ENCODE peak calls at places on chromosomes 13 and 19, in eight cellular contexts. C is cardiac fibroblast, T is adrenal gland, Y is T-cell, P is psoas muscle, I is erythroblast, A is A549, K is colonic mucosa. O is an unnamed sample.

GRCh38 chr13:21047591-21048282 is 13.6 kb downstream of the LATS2 start:
- DNase-seq in P (no peak), K (peak), Y (no peak), C (no peak), A (no peak), T (peak), I (no peak), O (no peak)

GRCh38 chr13:108787709-108788394 is 158.4 kb downstream of the MYO16 start:
- DNase-seq in C (no peak), K (no peak), A (no peak), T (no peak), I (no peak), P (no peak), Y (no peak), O (no peak)

GRCh38 chr19:42178791-42179500 is 38.5 kb downstream of the DEDD2 start:
- DNase-seq in P (no peak), K (no peak), Y (no peak), C (no peak), A (peak), I (peak), T (no peak), O (no peak)

GRCh38 chr19:11420894-11421606 is 1.9 kb upstream of the RGL3 start:
- DNase-seq in P (peak), T (no peak), Y (no peak), I (no peak), A (no peak), K (peak), C (no peak), O (no peak)

GRCh38 chr19:30664358-30665058 is 292.3 kb downstream of the ZNF536 start:
- DNase-seq in T (peak), K (no peak), C (peak), Y (no peak), I (no peak), P (no peak), A (peak), O (no peak)

GRCh38 chr19:14632286-14632685 is 42.4 kb downstream of the ADGRE3 start:
- DNase-seq in T (no peak), Y (no peak), K (peak), C (peak), I (peak), P (no peak), A (peak), O (peak)

GRCh38 chr19:41753936-41754529 is 1.3 kb upstream of the CEACAM6 start:
- DNase-seq in I (peak), C (peak), T (peak), K (peak), A (peak), P (no peak), Y (peak), O (peak)

GRCh38 chr13:30752201-30752797 is 17.0 kb downstream of the ALOX5AP start:
- DNase-seq in I (no peak), K (no peak), C (peak), T (peak), A (no peak), P (peak), Y (no peak), O (no peak)

GRCh38 chr13:61685683-61686013 is 270.0 kb upstream of the PCDH20 start:
- DNase-seq in T (no peak), Y (no peak), I (no peak), A (peak), C (no peak), K (no peak), P (no peak), O (no peak)

GRCh38 chr19:51811344-51811743 is 16.4 kb downstream of the FPR3 start:
- DNase-seq in I (no peak), K (no peak), C (no peak), T (peak), A (no peak), P (peak), Y (no peak), O (no peak)

GRCh38 chr13:114099191-114099590 is 33.2 kb downstream of the RASA3 start:
- DNase-seq in Y (no peak), I (peak), K (peak), A (peak), C (peak), T (peak), P (peak), O (peak)

GRCh38 chr19:5624154-5624663 is 1.3 kb downstream of the SAFB start:
- DNase-seq in Y (peak), C (peak), A (no peak), P (peak), T (peak), I (peak), K (peak), O (peak)

O was measured in lung microvascular endothelial cell.